ENCODE peak calls at places on chromosome 16, in four cellular contexts. D is HepG2, W is WTC11, M is GM12878. E is an unnamed sample.

GRCh38 chr16:506246-506546 is 21.3 kb upstream of the CAPN15 start:
- DNase-seq in W (no peak), D (no peak), M (no peak), E (no peak)

GRCh38 chr16:63922563-63922962 is 1199.3 kb downstream of the CDH11 start:
- DNase-seq in M (no peak), D (no peak), W (no peak), E (no peak)

GRCh38 chr16:53629151-53629550 is 74.5 kb downstream of the RPGRIP1L start:
- DNase-seq in W (no peak), M (no peak), D (no peak), E (no peak)

GRCh38 chr16:49755291-49755611 is 100.7 kb downstream of the ZNF423 start:
- DNase-seq in W (no peak), D (no peak), M (no peak), E (peak)

GRCh38 chr16:1990336-1991134 is 765 bp downstream of the SYNGR3 start:
- DNase-seq in W (peak), D (peak), M (no peak), E (no peak)

GRCh38 chr16:73504591-73504990 is 456.7 kb upstream of the ZFHX3 start:
- DNase-seq in W (no peak), M (no peak), D (no peak), E (no peak)

GRCh38 chr16:679808-680624 is at the start of gene STUB1:
- DNase-seq in D (peak), M (no peak), W (peak), E (peak)

GRCh38 chr16:10835281-10835931 is 16.8 kb upstream of the TVP23A start:
- DNase-seq in D (no peak), W (no peak), M (peak), E (no peak)

GRCh38 chr16:56525154-56525720 is 5.4 kb upstream of the BBS2 start:
- DNase-seq in M (no peak), D (no peak), W (no peak), E (no peak)

GRCh38 chr16:24525970-24526559 is 13.3 kb upstream of the RBBP6 start:
- DNase-seq in D (peak), W (no peak), M (no peak), E (no peak)

GRCh38 chr16:19167710-19168172 is 299 bp upstream of the SYT17 start:
- DNase-seq in W (peak), M (no peak), D (peak), E (peak)

GRCh38 chr16:17177242-17177967 is 293.4 kb downstream of the XYLT1 start:
- DNase-seq in W (no peak), D (no peak), M (no peak), E (no peak)

GRCh38 chr16:8951447-8952280 is 12.0 kb downstream of the USP7 start:
- DNase-seq in D (no peak), M (no peak), W (no peak), E (no peak)

GRCh38 chr16:8950580-8951077 is 13.1 kb downstream of the USP7 start:
- DNase-seq in D (no peak), M (no peak), W (no peak), E (no peak)

GRCh38 chr16:8948831-8949230 is 14.9 kb downstream of the USP7 start:
- DNase-seq in M (no peak), D (no peak), W (no peak), E (no peak)

GRCh38 chr16:8948069-8948593 is 15.6 kb downstream of the USP7 start:
- DNase-seq in M (no peak), D (no peak), W (no peak), E (no peak)

GRCh38 chr16:8949536-8950418 is 13.9 kb downstream of the USP7 start:
- DNase-seq in M (no peak), W (no peak), D (no peak), E (no peak)
- TF ChIP-seq ETV6 in M (no peak), W (no peak), D (no peak), E (no peak)

GRCh38 chr16:89373355-89374110 is 116.8 kb downstream of the ANKRD11 start:
- DNase-seq in D (no peak), M (no peak), W (no peak), E (no peak)
- TF ChIP-seq ETV6 in D (no peak), M (no peak), W (no peak), E (no peak)

GRCh38 chr16:85926370-85926769 is 27.4 kb downstream of the IRF8 start:
- DNase-seq in D (no peak), W (no peak), M (no peak), E (no peak)
- TF ChIP-seq ETV6 in D (no peak), W (no peak), M (no peak), E (no peak)

DNA sequence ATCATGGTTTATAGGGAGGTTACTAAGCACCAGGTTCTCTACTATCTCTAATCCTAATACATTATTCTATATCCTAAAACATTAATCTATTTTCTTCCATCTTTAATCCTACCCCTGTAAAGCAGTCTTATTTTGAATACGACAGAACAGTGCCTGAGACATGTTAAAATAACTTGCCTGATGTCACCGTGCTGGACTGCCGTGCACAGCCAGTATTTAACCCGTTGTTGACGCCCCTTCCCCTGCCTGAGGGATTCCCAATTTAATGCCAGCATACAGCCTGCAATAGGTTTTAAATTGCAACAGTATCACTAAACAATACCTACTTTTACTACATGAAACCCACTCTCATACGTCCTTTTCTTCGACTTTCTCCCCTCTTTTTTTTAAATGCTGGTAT is 133.3 kb downstream of the PARN start:
- DNase-seq in W (no peak), D (no peak), M (no peak), E (no peak)
- TF ChIP-seq ETV6 in W (no peak), D (no peak), M (no peak), E (no peak)